ENCODE peak calls at places on chromosomes 5 and 9, in four cellular contexts. O, A, S and K are unnamed samples.

GRCh38 chr5:149024978-149025377 is 37.9 kb downstream of the SH3TC2 start:
- DNase-seq in O (no peak), A (no peak), S (no peak), K (no peak)

GRCh38 chr9:16316911-16317817 is 553.3 kb downstream of the BNC2 start:
- DNase-seq in O (no peak), A (no peak), S (no peak), K (no peak)

GRCh38 chr9:25964239-25964638 is 286.0 kb upstream of the TUSC1 start:
- DNase-seq in O (peak; percentile 82), A (no peak), S (no peak), K (peak; percentile 80)

GRCh38 chr5:139968547-139969261 is 74.4 kb downstream of the NRG2 start:
- DNase-seq in O (peak; percentile 94), A (peak; percentile 82), S (peak; percentile 89), K (peak; percentile 98)

GRCh38 chr9:4386819-4387218 is 87.0 kb upstream of the GLIS3 start:
- DNase-seq in O (no peak), A (no peak), S (no peak), K (peak; percentile 54)

GRCh38 chr9:3960661-3961144 is 339.2 kb downstream of the GLIS3 start:
- DNase-seq in O (no peak), A (no peak), S (no peak), K (no peak)

GRCh38 chr9:136373300-136374182 is at the start of gene CARD9:
- DNase-seq in O (no peak), A (no peak), S (no peak), K (no peak)

GRCh38 chr9:4126184-4126865 is 173.5 kb downstream of the GLIS3 start:
- DNase-seq in O (no peak), A (no peak), S (no peak), K (no peak)

DNA sequence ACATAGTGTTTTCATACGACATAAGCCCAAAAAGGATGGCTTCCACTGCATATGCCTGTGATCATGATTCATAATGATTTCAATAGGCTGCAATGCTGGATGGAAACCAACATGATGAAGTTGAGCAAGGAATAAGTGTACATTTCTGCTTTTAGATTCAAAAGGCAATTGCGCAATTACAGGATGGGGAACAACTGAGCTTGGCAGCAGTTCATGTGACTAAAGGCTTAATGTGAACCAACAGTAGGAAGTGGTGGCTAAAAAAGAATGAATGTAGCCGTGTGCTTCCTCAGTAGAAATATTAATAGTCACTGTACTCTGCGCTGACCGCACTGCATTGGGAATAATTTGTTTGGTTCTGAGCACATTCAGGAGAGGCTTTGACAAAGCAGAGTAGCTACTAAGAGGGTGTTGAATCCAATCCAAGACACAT is 51.2 kb downstream of the SLC1A3 start:
- DNase-seq in O (peak; percentile 82), A (no peak), S (no peak), K (no peak)
- H3K27ac ChIP-seq in O (peak overlapping the region; percentile 75), A (no peak overlapping the region), S (no peak overlapping the region), K (no peak overlapping the region)

GRCh38 chr5:136364307-136364706 is 1.0 kb downstream of the TRPC7 start:
- DNase-seq in O (no peak), A (no peak), S (no peak), K (no peak)
- TF ChIP-seq CTCF in O (peak; percentile 38), A (no peak), S (no peak), K (peak; percentile 71)

DNA sequence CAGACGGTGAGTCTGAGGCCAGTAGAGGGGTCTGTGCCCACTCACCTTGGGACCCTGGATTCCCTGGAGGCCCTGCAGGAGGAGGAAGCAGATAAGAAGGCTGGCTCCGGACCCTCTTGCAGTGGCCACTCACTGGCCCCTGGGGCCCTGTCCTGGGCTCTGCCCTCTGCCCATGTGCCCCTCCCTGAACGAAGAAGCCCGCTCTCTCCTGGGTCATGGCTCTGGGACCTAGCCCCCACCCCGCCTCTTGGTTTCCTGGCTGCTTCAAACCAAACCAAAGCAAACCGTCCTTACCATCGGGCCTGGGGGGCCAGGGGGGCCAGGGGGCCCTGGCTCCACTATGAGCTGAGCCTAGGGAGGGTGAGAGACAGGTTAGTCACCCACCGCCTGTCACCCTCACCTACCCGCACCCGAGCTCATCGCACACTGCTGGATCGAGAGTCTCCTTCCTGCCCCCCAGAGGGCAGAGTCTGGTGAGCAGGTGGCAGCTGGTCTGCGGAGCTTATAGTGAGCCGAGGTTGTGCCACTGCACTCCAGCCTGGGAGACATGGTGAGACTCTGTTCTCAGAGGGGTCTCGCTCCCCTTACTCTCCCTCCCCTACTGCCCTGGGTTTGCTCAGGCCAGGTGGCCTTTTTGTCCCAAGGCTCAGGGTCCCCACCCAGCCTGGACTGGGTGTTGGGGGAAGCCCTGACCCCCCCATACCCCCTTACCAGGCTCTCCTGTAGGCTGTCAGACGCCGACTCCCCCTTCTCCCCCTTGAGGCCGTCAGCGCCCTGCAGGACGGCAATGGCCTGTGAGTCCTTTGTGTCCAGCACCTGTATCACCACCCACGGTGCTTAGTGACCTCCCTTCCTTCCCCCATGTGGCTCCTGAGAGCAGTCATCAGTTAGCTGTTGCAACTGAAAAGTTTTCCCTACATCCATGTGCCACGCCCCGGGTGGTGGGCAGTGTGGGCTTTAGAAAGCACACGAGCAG is 15.2 kb upstream of the PHYKPL start:
- DNase-seq in O (no peak), A (no peak), S (no peak), K (no peak)
- H3K27ac ChIP-seq in O (no peak overlapping the region), A (no peak overlapping the region), S (no peak overlapping the region), K (no peak overlapping the region)

GRCh38 chr5:116361171-116361967 is 213.3 kb downstream of the SEMA6A start:
- DNase-seq in O (peak; percentile 67), A (no peak), S (no peak), K (peak; percentile 94)
- TF ChIP-seq CTCF in O (peak; percentile 17), A (no peak), S (no peak), K (peak; percentile 72)

GRCh38 chr9:126545116-126545515 is 68.6 kb upstream of the LMX1B start:
- DNase-seq in O (no peak), A (no peak), S (no peak), K (no peak)

GRCh38 chr9:126546036-126546435 is 67.7 kb upstream of the LMX1B start:
- DNase-seq in O (no peak), A (no peak), S (no peak), K (no peak)

GRCh38 chr9:126550891-126551351 is 62.8 kb upstream of the LMX1B start:
- DNase-seq in O (peak; percentile 2), A (no peak), S (no peak), K (no peak)

GRCh38 chr9:126549246-126550006 is 64.3 kb upstream of the LMX1B start:
- DNase-seq in O (peak; percentile 3), A (no peak), S (no peak), K (no peak)

DNA sequence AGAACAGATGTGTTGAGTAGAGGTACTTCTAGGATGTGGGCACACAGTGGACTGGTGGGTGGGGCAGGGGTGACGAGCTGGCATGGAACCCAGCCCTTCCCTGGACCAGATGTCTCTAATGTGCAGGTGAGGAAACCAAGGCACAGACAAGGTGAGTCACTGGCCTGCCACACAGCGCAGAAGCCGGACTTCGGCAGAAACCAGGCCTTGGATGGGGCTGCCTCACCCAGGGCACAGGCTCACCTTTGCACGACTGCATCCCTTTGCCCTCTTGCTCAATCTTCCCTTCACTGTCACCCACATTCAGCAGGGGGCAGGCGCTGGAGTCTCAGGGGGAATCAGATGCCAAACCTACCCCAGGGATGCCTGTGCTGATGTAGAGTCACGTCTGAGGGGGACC is 65.4 kb upstream of the LMX1B start:
- DNase-seq in O (peak; percentile 4), A (no peak), S (no peak), K (no peak)
- H3K27ac ChIP-seq in O (no peak overlapping the region), A (no peak overlapping the region), S (no peak overlapping the region), K (no peak overlapping the region)

GRCh38 chr9:119372951-119373350 is 3.7 kb upstream of the BRINP1 start:
- DNase-seq in O (no peak), A (no peak), S (no peak), K (no peak)

GRCh38 chr9:119370816-119371215 is 1.6 kb upstream of the BRINP1 start:
- DNase-seq in O (peak; percentile 82), A (no peak), S (no peak), K (peak; percentile 94)

GRCh38 chr9:119375892-119376291 is 6.7 kb upstream of the BRINP1 start:
- DNase-seq in O (peak; percentile 67), A (no peak), S (no peak), K (peak; percentile 86)
- TF ChIP-seq CTCF in O (peak; percentile 44), A (no peak), S (no peak), K (peak; percentile 90)

GRCh38 chr5:173907284-173907683 is 19.1 kb downstream of the CPEB4 start:
- DNase-seq in O (no peak), A (no peak), S (no peak), K (no peak)
- H3K27ac ChIP-seq in O (no peak overlapping the region), A (no peak overlapping the region), S (no peak overlapping the region), K (no peak overlapping the region)

DNA sequence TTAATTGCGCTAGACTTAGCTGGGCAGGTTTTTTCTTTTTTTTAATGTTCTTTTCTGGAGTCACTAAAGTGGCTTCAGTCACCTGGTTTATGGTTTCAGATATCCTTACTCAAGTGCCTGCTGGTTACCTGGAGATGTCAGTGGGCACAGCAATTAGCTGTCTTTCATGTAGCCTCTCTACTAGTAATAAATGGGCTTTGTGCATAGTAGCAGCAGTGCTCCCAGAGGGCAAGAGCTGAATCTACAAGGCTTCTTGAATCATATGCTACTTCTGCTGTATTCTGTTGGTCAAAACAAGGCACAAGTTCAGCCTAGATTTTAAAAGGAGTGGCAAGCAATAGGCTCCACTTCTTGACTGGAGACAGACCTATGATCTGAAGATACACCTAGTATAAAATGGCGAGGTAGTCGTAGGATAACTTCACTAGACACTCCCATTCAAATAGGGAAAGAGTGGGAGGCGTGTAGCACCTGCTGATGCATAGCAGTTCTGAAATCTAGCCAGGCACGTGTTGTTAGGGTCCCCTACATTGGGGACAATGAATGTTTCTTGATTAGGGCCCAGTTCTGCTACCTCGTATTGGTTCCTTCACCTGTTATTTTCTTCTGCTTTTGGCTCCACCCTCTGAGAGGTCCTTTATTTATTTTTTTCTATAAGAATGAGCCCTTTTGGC is 7.0 kb downstream of the SCAMP1 start:
- DNase-seq in O (no peak), A (no peak), S (no peak), K (no peak)
- TF ChIP-seq CTCF in O (peak; percentile 8), A (no peak), S (no peak), K (peak; percentile 60)

DNA sequence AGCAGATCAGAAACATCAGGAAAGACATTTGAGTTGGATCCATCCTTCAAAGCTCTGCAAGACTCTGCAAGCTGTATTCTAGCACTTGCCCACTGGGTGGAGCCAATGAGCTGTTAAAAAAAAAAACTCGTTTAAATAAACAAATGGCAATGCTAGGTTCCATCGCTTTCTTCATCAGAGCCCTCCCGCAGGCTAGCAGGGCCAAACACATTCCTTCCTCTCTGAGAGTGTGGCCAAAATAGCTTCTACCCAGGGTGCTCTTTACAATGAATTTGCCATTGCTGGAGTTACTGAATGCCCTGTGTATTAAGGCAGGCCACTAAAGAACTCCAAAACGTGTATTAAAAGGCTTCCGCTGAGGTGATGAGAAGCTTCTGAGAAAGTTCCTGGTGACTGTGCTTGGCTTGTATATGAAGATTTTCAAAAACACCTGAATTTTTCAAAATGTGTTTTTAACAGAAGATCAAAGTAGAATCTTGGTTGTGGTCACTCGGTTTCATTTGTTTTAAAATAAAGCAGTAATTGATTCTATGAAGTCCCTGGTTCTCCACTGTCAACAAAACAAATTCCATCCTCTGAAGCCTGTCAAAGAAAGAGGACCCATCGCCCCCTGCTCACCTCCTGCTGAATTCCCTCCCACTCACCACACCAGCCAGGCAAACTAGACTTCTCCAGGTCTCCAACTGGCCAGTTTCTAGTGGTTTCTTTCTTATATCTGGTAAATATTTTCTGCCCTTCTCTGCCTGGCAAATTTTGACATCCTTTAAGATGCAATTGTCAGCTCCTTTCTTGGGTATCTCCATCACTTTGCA is 36.5 kb upstream of the EQTN start:
- DNase-seq in O (peak; percentile 84), A (peak; percentile 57), S (no peak), K (peak; percentile 90)
- H3K27ac ChIP-seq in O (peak overlapping the region; percentile 40), A (no peak overlapping the region), S (no peak overlapping the region), K (peak overlapping the region; percentile 62)

GRCh38 chr5:68261174-68262021 is 45.8 kb downstream of the PIK3R1 start:
- DNase-seq in O (no peak), A (no peak), S (no peak), K (no peak)
- TF ChIP-seq CTCF in O (peak; percentile 24), A (no peak), S (no peak), K (peak; percentile 50)